ENCODE peak calls at places on chromosomes 5 and 9, in five cellular contexts. P is left lung; N is activated CD4-positive, alpha-beta T cell treated with anti-CD3 and anti-CD28 coated beads for 48 hours; Q is left lobe of liver; J is NCI-H82. H is an unnamed sample.

GRCh38 chr5:117615226-117615625 is 1040.6 kb upstream of the SEMA6A start:
- DNase-seq in J (no peak), N (no peak), Q (no peak), P (no peak), H (no peak)

GRCh38 chr5:64767959-64768357 is 533 bp downstream of the SREK1IP1 start:
- DNase-seq in N (peak), Q (peak), P (no peak), J (peak), H (peak)

GRCh38 chr5:168409601-168410458 is 76.4 kb upstream of the RARS1 start:
- DNase-seq in Q (no peak), J (no peak), P (no peak), N (peak), H (peak)

GRCh38 chr9:89661956-89662717 is 57.3 kb downstream of the GADD45G start:
- DNase-seq in P (peak), Q (peak), N (no peak), J (peak), H (no peak)

GRCh38 chr9:96021616-96022444 is 146.3 kb downstream of the ERCC6L2 start:
- DNase-seq in Q (no peak), P (no peak), J (peak), N (no peak), H (no peak)

GRCh38 chr9:114718801-114719221 is 36.8 kb upstream of the TEX48 start:
- DNase-seq in P (no peak), N (peak), J (no peak), Q (no peak), H (peak)

GRCh38 chr9:87592554-87593394 is 95.1 kb downstream of the DAPK1 start:
- DNase-seq in J (no peak), N (no peak), Q (peak), P (peak), H (no peak)

GRCh38 chr5:155735388-155735787 is 591.6 kb upstream of the SGCD start:
- DNase-seq in Q (no peak), J (no peak), N (no peak), P (no peak), H (no peak)

GRCh38 chr9:112012026-112012902 is 115.7 kb downstream of the UGCG start:
- DNase-seq in Q (peak), J (no peak), P (peak), N (peak), H (peak)

GRCh38 chr5:97067296-97067695 is 75.1 kb downstream of the LIX1 start:
- DNase-seq in J (no peak), P (no peak), Q (no peak), N (no peak), H (no peak)

GRCh38 chr9:26684029-26684428 is 208.6 kb downstream of the CAAP1 start:
- DNase-seq in N (no peak), P (no peak), J (peak), Q (no peak), H (no peak)

GRCh38 chr9:78406146-78406545 is 109.2 kb downstream of the PSAT1 start:
- DNase-seq in P (no peak), N (no peak), Q (no peak), J (no peak), H (no peak)

GRCh38 chr5:59069438-59070079 is 486.7 kb downstream of the RAB3C start:
- DNase-seq in P (no peak), N (no peak), Q (no peak), J (peak), H (no peak)

GRCh38 chr9:91012933-91013841 is 211.6 kb downstream of the SYK start:
- DNase-seq in J (no peak), Q (no peak), N (no peak), P (no peak), H (no peak)

GRCh38 chr5:7714119-7714518 is 136.8 kb downstream of the CFAP90 start:
- DNase-seq in J (no peak), N (no peak), Q (no peak), P (no peak), H (no peak)

GRCh38 chr9:88775037-88775471 is 216.2 kb upstream of the S1PR3 start:
- DNase-seq in Q (no peak), P (no peak), N (no peak), J (no peak), H (no peak)

GRCh38 chr5:65050826-65051498 is 282.2 kb downstream of the CWC27 start:
- DNase-seq in N (no peak), P (no peak), J (no peak), Q (no peak), H (no peak)

GRCh38 chr5:55665065-55665464 is 47.1 kb downstream of the SLC38A9 start:
- DNase-seq in P (no peak), J (no peak), Q (no peak), N (no peak), H (no peak)

GRCh38 chr5:10797246-10797645 is 36.2 kb upstream of the DAP start:
- DNase-seq in Q (no peak), J (no peak), P (no peak), N (no peak), H (peak)